ENCODE peak calls at places on chromosomes 2 and 18, in five cellular contexts. One of them, this sample, is unnamed.
A peak's percentile ranks its signal among the peaks of the same experiment; 100 is the strongest.

GRCh38 chr2:2919026-2919425 is 458.6 kb downstream of the EIPR1 start:
- DNase-seq in cardiac fibroblast: no peak
- DNase-seq in T-helper 1 cell: no peak
- DNase-seq in stimulated activated CD4-positive, alpha-beta T cell treated with anti-CD3 and anti-CD28 coated beads, Interleukin-15, amount 100 ng/mL, for 24 hours: no peak
- DNase-seq in progenitor cell of endocrine pancreas: no peak
- DNase-seq in this sample: no peak

GRCh38 chr18:25223211-25223610 is 128.8 kb downstream of the ZNF521 start:
- DNase-seq in stimulated activated CD4-positive, alpha-beta T cell treated with anti-CD3 and anti-CD28 coated beads, Interleukin-15, amount 100 ng/mL, for 24 hours: no peak
- DNase-seq in cardiac fibroblast: no peak
- DNase-seq in T-helper 1 cell: no peak
- DNase-seq in progenitor cell of endocrine pancreas: no peak
- DNase-seq in this sample: no peak

GRCh38 chr2:206080927-206081326 is 5.0 kb downstream of the INO80D start:
- DNase-seq in stimulated activated CD4-positive, alpha-beta T cell treated with anti-CD3 and anti-CD28 coated beads, Interleukin-15, amount 100 ng/mL, for 24 hours: no peak
- DNase-seq in progenitor cell of endocrine pancreas: no peak
- DNase-seq in cardiac fibroblast: no peak
- DNase-seq in T-helper 1 cell: no peak
- DNase-seq in this sample: no peak

GRCh38 chr2:45404807-45405297 is 206.2 kb downstream of the SRBD1 start:
- DNase-seq in progenitor cell of endocrine pancreas: no peak
- DNase-seq in stimulated activated CD4-positive, alpha-beta T cell treated with anti-CD3 and anti-CD28 coated beads, Interleukin-15, amount 100 ng/mL, for 24 hours: no peak
- DNase-seq in cardiac fibroblast: peak; percentile 64
- DNase-seq in T-helper 1 cell: no peak
- DNase-seq in this sample: no peak

GRCh38 chr2:214103199-214104001 is 307.5 kb upstream of the VWC2L start:
- DNase-seq in stimulated activated CD4-positive, alpha-beta T cell treated with anti-CD3 and anti-CD28 coated beads, Interleukin-15, amount 100 ng/mL, for 24 hours: no peak
- DNase-seq in T-helper 1 cell: no peak
- DNase-seq in cardiac fibroblast: no peak
- DNase-seq in progenitor cell of endocrine pancreas: no peak
- DNase-seq in this sample: no peak

GRCh38 chr2:10141736-10142639 is 19.4 kb downstream of the RRM2 start:
- DNase-seq in progenitor cell of endocrine pancreas: no peak
- DNase-seq in cardiac fibroblast: peak; percentile 31
- DNase-seq in stimulated activated CD4-positive, alpha-beta T cell treated with anti-CD3 and anti-CD28 coated beads, Interleukin-15, amount 100 ng/mL, for 24 hours: peak; percentile 53
- DNase-seq in T-helper 1 cell: no peak
- DNase-seq in this sample: peak; percentile 75

GRCh38 chr18:75204262-75204977 is 4.5 kb downstream of the PTGR3 start:
- DNase-seq in stimulated activated CD4-positive, alpha-beta T cell treated with anti-CD3 and anti-CD28 coated beads, Interleukin-15, amount 100 ng/mL, for 24 hours: no peak
- DNase-seq in T-helper 1 cell: no peak
- DNase-seq in cardiac fibroblast: peak; percentile 36
- DNase-seq in progenitor cell of endocrine pancreas: no peak
- DNase-seq in this sample: no peak

GRCh38 chr2:136796339-136796738 is 31.0 kb downstream of the THSD7B start:
- DNase-seq in progenitor cell of endocrine pancreas: no peak
- DNase-seq in stimulated activated CD4-positive, alpha-beta T cell treated with anti-CD3 and anti-CD28 coated beads, Interleukin-15, amount 100 ng/mL, for 24 hours: no peak
- DNase-seq in cardiac fibroblast: no peak
- DNase-seq in T-helper 1 cell: no peak
- DNase-seq in this sample: no peak

GRCh38 chr2:118914721-118915453 is 27.1 kb upstream of the MARCO start:
- DNase-seq in progenitor cell of endocrine pancreas: no peak
- DNase-seq in cardiac fibroblast: no peak
- DNase-seq in stimulated activated CD4-positive, alpha-beta T cell treated with anti-CD3 and anti-CD28 coated beads, Interleukin-15, amount 100 ng/mL, for 24 hours: no peak
- DNase-seq in T-helper 1 cell: no peak
- DNase-seq in this sample: no peak

GRCh38 chr2:150003539-150003938 is 416.0 kb upstream of the MMADHC start:
- DNase-seq in stimulated activated CD4-positive, alpha-beta T cell treated with anti-CD3 and anti-CD28 coated beads, Interleukin-15, amount 100 ng/mL, for 24 hours: no peak
- DNase-seq in cardiac fibroblast: no peak
- DNase-seq in T-helper 1 cell: no peak
- DNase-seq in progenitor cell of endocrine pancreas: no peak
- DNase-seq in this sample: no peak

GRCh38 chr2:97870396-97870843 is 125.3 kb downstream of the TMEM131 start:
- DNase-seq in cardiac fibroblast: peak; percentile 70
- DNase-seq in progenitor cell of endocrine pancreas: no peak
- DNase-seq in stimulated activated CD4-positive, alpha-beta T cell treated with anti-CD3 and anti-CD28 coated beads, Interleukin-15, amount 100 ng/mL, for 24 hours: peak; percentile 57
- DNase-seq in T-helper 1 cell: no peak
- DNase-seq in this sample: peak; percentile 79

GRCh38 chr2:15984367-15985255 is 44.3 kb downstream of the MYCN start:
- DNase-seq in progenitor cell of endocrine pancreas: no peak
- DNase-seq in T-helper 1 cell: no peak
- DNase-seq in cardiac fibroblast: no peak
- DNase-seq in stimulated activated CD4-positive, alpha-beta T cell treated with anti-CD3 and anti-CD28 coated beads, Interleukin-15, amount 100 ng/mL, for 24 hours: no peak
- DNase-seq in this sample: no peak

GRCh38 chr2:65654496-65654895 is 222.1 kb upstream of the SPRED2 start:
- DNase-seq in stimulated activated CD4-positive, alpha-beta T cell treated with anti-CD3 and anti-CD28 coated beads, Interleukin-15, amount 100 ng/mL, for 24 hours: no peak
- DNase-seq in T-helper 1 cell: no peak
- DNase-seq in progenitor cell of endocrine pancreas: no peak
- DNase-seq in cardiac fibroblast: no peak
- DNase-seq in this sample: no peak

GRCh38 chr2:229141626-229142025 is 129.5 kb downstream of the PID1 start:
- DNase-seq in stimulated activated CD4-positive, alpha-beta T cell treated with anti-CD3 and anti-CD28 coated beads, Interleukin-15, amount 100 ng/mL, for 24 hours: no peak
- DNase-seq in cardiac fibroblast: peak; percentile 53
- DNase-seq in T-helper 1 cell: no peak
- DNase-seq in progenitor cell of endocrine pancreas: no peak
- DNase-seq in this sample: no peak

GRCh38 chr2:223586261-223586660 is 15.9 kb downstream of the SCG2 start:
- DNase-seq in cardiac fibroblast: peak; percentile 87
- DNase-seq in progenitor cell of endocrine pancreas: no peak
- DNase-seq in stimulated activated CD4-positive, alpha-beta T cell treated with anti-CD3 and anti-CD28 coated beads, Interleukin-15, amount 100 ng/mL, for 24 hours: no peak
- DNase-seq in T-helper 1 cell: no peak
- DNase-seq in this sample: no peak

GRCh38 chr2:26717362-26717761 is 24.8 kb downstream of the KCNK3 start:
- DNase-seq in stimulated activated CD4-positive, alpha-beta T cell treated with anti-CD3 and anti-CD28 coated beads, Interleukin-15, amount 100 ng/mL, for 24 hours: no peak
- DNase-seq in cardiac fibroblast: no peak
- DNase-seq in progenitor cell of endocrine pancreas: no peak
- DNase-seq in T-helper 1 cell: no peak
- DNase-seq in this sample: no peak

GRCh38 chr2:241443486-241444223 is 64.7 kb downstream of the STK25 start:
- DNase-seq in T-helper 1 cell: peak; percentile 81
- DNase-seq in progenitor cell of endocrine pancreas: no peak
- DNase-seq in cardiac fibroblast: peak; percentile 10
- DNase-seq in stimulated activated CD4-positive, alpha-beta T cell treated with anti-CD3 and anti-CD28 coated beads, Interleukin-15, amount 100 ng/mL, for 24 hours: peak; percentile 95
- DNase-seq in this sample: peak; percentile 89

GRCh38 chr2:205701509-205701908 is 19.2 kb downstream of the NRP2 start:
- DNase-seq in progenitor cell of endocrine pancreas: no peak
- DNase-seq in stimulated activated CD4-positive, alpha-beta T cell treated with anti-CD3 and anti-CD28 coated beads, Interleukin-15, amount 100 ng/mL, for 24 hours: no peak
- DNase-seq in T-helper 1 cell: no peak
- DNase-seq in cardiac fibroblast: no peak
- DNase-seq in this sample: no peak

GRCh38 chr18:25109484-25109883 is 242.5 kb downstream of the ZNF521 start:
- DNase-seq in T-helper 1 cell: no peak
- DNase-seq in cardiac fibroblast: peak; percentile 11
- DNase-seq in progenitor cell of endocrine pancreas: no peak
- DNase-seq in stimulated activated CD4-positive, alpha-beta T cell treated with anti-CD3 and anti-CD28 coated beads, Interleukin-15, amount 100 ng/mL, for 24 hours: no peak
- DNase-seq in this sample: no peak

GRCh38 chr2:75053484-75054112 is 95.2 kb downstream of the POLE4 start:
- DNase-seq in cardiac fibroblast: peak; percentile 37
- DNase-seq in progenitor cell of endocrine pancreas: peak; percentile 29
- DNase-seq in T-helper 1 cell: no peak
- DNase-seq in stimulated activated CD4-positive, alpha-beta T cell treated with anti-CD3 and anti-CD28 coated beads, Interleukin-15, amount 100 ng/mL, for 24 hours: peak; percentile 8
- DNase-seq in this sample: peak; percentile 26

GRCh38 chr2:96259497-96259921 is 6.3 kb downstream of the TMEM127 start:
- DNase-seq in cardiac fibroblast: no peak
- DNase-seq in progenitor cell of endocrine pancreas: no peak
- DNase-seq in T-helper 1 cell: no peak
- DNase-seq in stimulated activated CD4-positive, alpha-beta T cell treated with anti-CD3 and anti-CD28 coated beads, Interleukin-15, amount 100 ng/mL, for 24 hours: no peak
- DNase-seq in this sample: no peak

GRCh38 chr2:56184500-56184996 is 758 bp downstream of the CCDC85A start:
- DNase-seq in T-helper 1 cell: no peak
- DNase-seq in progenitor cell of endocrine pancreas: peak; percentile 39
- DNase-seq in stimulated activated CD4-positive, alpha-beta T cell treated with anti-CD3 and anti-CD28 coated beads, Interleukin-15, amount 100 ng/mL, for 24 hours: peak; percentile 19
- DNase-seq in cardiac fibroblast: no peak
- DNase-seq in this sample: no peak

GRCh38 chr2:24579053-24579803 is 88.2 kb downstream of the NCOA1 start:
- DNase-seq in T-helper 1 cell: no peak
- DNase-seq in cardiac fibroblast: no peak
- DNase-seq in progenitor cell of endocrine pancreas: no peak
- DNase-seq in stimulated activated CD4-positive, alpha-beta T cell treated with anti-CD3 and anti-CD28 coated beads, Interleukin-15, amount 100 ng/mL, for 24 hours: peak; percentile 16
- DNase-seq in this sample: no peak

GRCh38 chr2:240293865-240294461 is 141.5 kb upstream of the GPC1 start:
- DNase-seq in cardiac fibroblast: no peak
- DNase-seq in T-helper 1 cell: no peak
- DNase-seq in stimulated activated CD4-positive, alpha-beta T cell treated with anti-CD3 and anti-CD28 coated beads, Interleukin-15, amount 100 ng/mL, for 24 hours: no peak
- DNase-seq in progenitor cell of endocrine pancreas: no peak
- DNase-seq in this sample: peak; percentile 16

GRCh38 chr2:109560265-109560664 is 53.5 kb downstream of the SEPTIN10 start:
- DNase-seq in cardiac fibroblast: peak; percentile 27
- DNase-seq in stimulated activated CD4-positive, alpha-beta T cell treated with anti-CD3 and anti-CD28 coated beads, Interleukin-15, amount 100 ng/mL, for 24 hours: no peak
- DNase-seq in progenitor cell of endocrine pancreas: no peak
- DNase-seq in T-helper 1 cell: no peak
- DNase-seq in this sample: no peak

GRCh38 chr2:15865923-15866322 is 74.4 kb upstream of the MYCN start:
- DNase-seq in progenitor cell of endocrine pancreas: no peak
- DNase-seq in stimulated activated CD4-positive, alpha-beta T cell treated with anti-CD3 and anti-CD28 coated beads, Interleukin-15, amount 100 ng/mL, for 24 hours: no peak
- DNase-seq in T-helper 1 cell: no peak
- DNase-seq in cardiac fibroblast: no peak
- DNase-seq in this sample: no peak

GRCh38 chr2:174750923-174751441 is 13.3 kb downstream of the CHRNA1 start:
- DNase-seq in progenitor cell of endocrine pancreas: no peak
- DNase-seq in T-helper 1 cell: no peak
- DNase-seq in stimulated activated CD4-positive, alpha-beta T cell treated with anti-CD3 and anti-CD28 coated beads, Interleukin-15, amount 100 ng/mL, for 24 hours: peak; percentile 47
- DNase-seq in cardiac fibroblast: no peak
- DNase-seq in this sample: peak; percentile 43

GRCh38 chr2:197805598-197806316 is 1.4 kb downstream of the PLCL1 start:
- DNase-seq in stimulated activated CD4-positive, alpha-beta T cell treated with anti-CD3 and anti-CD28 coated beads, Interleukin-15, amount 100 ng/mL, for 24 hours: no peak
- DNase-seq in progenitor cell of endocrine pancreas: no peak
- DNase-seq in T-helper 1 cell: no peak
- DNase-seq in cardiac fibroblast: peak; percentile 23
- DNase-seq in this sample: no peak

GRCh38 chr18:49944681-49945080 is 131.3 kb upstream of the ACAA2 start:
- DNase-seq in stimulated activated CD4-positive, alpha-beta T cell treated with anti-CD3 and anti-CD28 coated beads, Interleukin-15, amount 100 ng/mL, for 24 hours: no peak
- DNase-seq in progenitor cell of endocrine pancreas: no peak
- DNase-seq in T-helper 1 cell: no peak
- DNase-seq in cardiac fibroblast: peak; percentile 3
- DNase-seq in this sample: peak; percentile 56

GRCh38 chr18:25646971-25647370 is 295.0 kb upstream of the ZNF521 start:
- DNase-seq in stimulated activated CD4-positive, alpha-beta T cell treated with anti-CD3 and anti-CD28 coated beads, Interleukin-15, amount 100 ng/mL, for 24 hours: no peak
- DNase-seq in T-helper 1 cell: no peak
- DNase-seq in cardiac fibroblast: peak; percentile 34
- DNase-seq in progenitor cell of endocrine pancreas: no peak
- DNase-seq in this sample: no peak

GRCh38 chr2:12718662-12719399 is 2.1 kb downstream of the TRIB2 start:
- DNase-seq in stimulated activated CD4-positive, alpha-beta T cell treated with anti-CD3 and anti-CD28 coated beads, Interleukin-15, amount 100 ng/mL, for 24 hours: peak; percentile 38
- DNase-seq in cardiac fibroblast: no peak
- DNase-seq in progenitor cell of endocrine pancreas: no peak
- DNase-seq in T-helper 1 cell: peak; percentile 13
- DNase-seq in this sample: peak; percentile 35

GRCh38 chr2:171281116-171281515 is 120.4 kb upstream of the TLK1 start:
- DNase-seq in progenitor cell of endocrine pancreas: no peak
- DNase-seq in stimulated activated CD4-positive, alpha-beta T cell treated with anti-CD3 and anti-CD28 coated beads, Interleukin-15, amount 100 ng/mL, for 24 hours: no peak
- DNase-seq in T-helper 1 cell: no peak
- DNase-seq in cardiac fibroblast: no peak
- DNase-seq in this sample: no peak

GRCh38 chr18:61579581-61579980 is 246.4 kb downstream of the CDH20 start:
- DNase-seq in progenitor cell of endocrine pancreas: no peak
- DNase-seq in stimulated activated CD4-positive, alpha-beta T cell treated with anti-CD3 and anti-CD28 coated beads, Interleukin-15, amount 100 ng/mL, for 24 hours: no peak
- DNase-seq in T-helper 1 cell: no peak
- DNase-seq in cardiac fibroblast: no peak
- DNase-seq in this sample: no peak

GRCh38 chr2:80311304-80311703 is 6.8 kb upstream of the LRRTM1 start:
- DNase-seq in progenitor cell of endocrine pancreas: no peak
- DNase-seq in cardiac fibroblast: no peak
- DNase-seq in T-helper 1 cell: no peak
- DNase-seq in stimulated activated CD4-positive, alpha-beta T cell treated with anti-CD3 and anti-CD28 coated beads, Interleukin-15, amount 100 ng/mL, for 24 hours: no peak
- DNase-seq in this sample: no peak

GRCh38 chr18:73245345-73245744 is 377.6 kb upstream of the NETO1 start:
- DNase-seq in cardiac fibroblast: no peak
- DNase-seq in T-helper 1 cell: no peak
- DNase-seq in stimulated activated CD4-positive, alpha-beta T cell treated with anti-CD3 and anti-CD28 coated beads, Interleukin-15, amount 100 ng/mL, for 24 hours: no peak
- DNase-seq in progenitor cell of endocrine pancreas: no peak
- DNase-seq in this sample: no peak

GRCh38 chr2:207796585-207797350 is 27.1 kb upstream of the FZD5 start:
- DNase-seq in cardiac fibroblast: peak; percentile 29
- DNase-seq in stimulated activated CD4-positive, alpha-beta T cell treated with anti-CD3 and anti-CD28 coated beads, Interleukin-15, amount 100 ng/mL, for 24 hours: no peak
- DNase-seq in T-helper 1 cell: no peak
- DNase-seq in progenitor cell of endocrine pancreas: peak; percentile 56
- DNase-seq in this sample: no peak

GRCh38 chr18:56575819-56576663 is 62.4 kb downstream of the TXNL1 start:
- DNase-seq in stimulated activated CD4-positive, alpha-beta T cell treated with anti-CD3 and anti-CD28 coated beads, Interleukin-15, amount 100 ng/mL, for 24 hours: no peak
- DNase-seq in cardiac fibroblast: peak; percentile 78
- DNase-seq in progenitor cell of endocrine pancreas: no peak
- DNase-seq in T-helper 1 cell: no peak
- DNase-seq in this sample: no peak